ENCODE peak calls at places on chromosome 17, in eight cellular contexts. P is heart right ventricle, J is HFF-Myc, H is suprapubic skin, N is cardiac fibroblast, G is foreskin fibroblast, C is RWPE1, K is B cell. S is an unnamed sample.

GRCh38 chr17:14784997-14785696 is 480.0 kb downstream of the PMP22 start:
- DNase-seq in P (no peak), J (no peak), H (no peak), N (no peak), G (no peak), C (no peak), K (no peak), S (no peak)

GRCh38 chr17:37026534-37026875 is 77.8 kb downstream of the AATF start:
- DNase-seq in P (no peak), J (no peak), H (no peak), N (no peak), G (no peak), C (no peak), K (no peak), S (no peak)

GRCh38 chr17:19766421-19767270 is 18.5 kb upstream of the ALDH3A1 start:
- DNase-seq in P (peak), J (no peak), H (no peak), N (peak), G (peak), C (peak), K (peak), S (peak)

GRCh38 chr17:67216544-67217320 is 28.3 kb downstream of the HELZ start:
- DNase-seq in P (no peak), J (no peak), H (no peak), N (no peak), G (no peak), C (no peak), K (no peak), S (no peak)

GRCh38 chr17:61048398-61049106 is 351.1 kb upstream of the TBX2 start:
- DNase-seq in P (no peak), J (no peak), H (no peak), N (no peak), G (peak), C (no peak), K (no peak), S (no peak)

GRCh38 chr17:68399638-68400403 is 57.5 kb downstream of the WIPI1 start:
- DNase-seq in P (no peak), J (no peak), H (no peak), N (peak), G (peak), C (no peak), K (no peak), S (no peak)

GRCh38 chr17:38605852-38606645 is at the start of gene SRCIN1:
- DNase-seq in P (no peak), J (no peak), H (no peak), N (no peak), G (peak), C (no peak), K (no peak), S (peak)

GRCh38 chr17:82390015-82390859 is 18.7 kb downstream of the UTS2R start:
- DNase-seq in P (no peak), J (no peak), H (no peak), N (no peak), G (no peak), C (no peak), K (no peak), S (no peak)

GRCh38 chr17:8159459-8160223 is 3.1 kb downstream of the VAMP2 start:
- DNase-seq in P (no peak), J (no peak), H (no peak), N (no peak), G (no peak), C (no peak), K (no peak), S (no peak)

GRCh38 chr17:73228748-73229236 is 32.9 kb downstream of the CPSF4L start:
- DNase-seq in P (peak), J (peak), H (peak), N (peak), G (peak), C (peak), K (no peak), S (peak)

GRCh38 chr17:47694818-47695663 is 1.1 kb downstream of the TBKBP1 start:
- DNase-seq in P (peak), J (no peak), H (no peak), N (peak), G (peak), C (no peak), K (peak), S (peak)

GRCh38 chr17:16419929-16420271 is 4.5 kb downstream of the TRPV2 start:
- DNase-seq in P (no peak), J (no peak), H (no peak), N (peak), G (peak), C (no peak), K (no peak), S (no peak)

GRCh38 chr17:81094744-81095607 is 60.0 kb downstream of the BAIAP2 start:
- DNase-seq in P (peak), J (peak), H (peak), N (peak), G (peak), C (peak), K (no peak), S (no peak)

GRCh38 chr17:40598928-40599627 is 33.8 kb upstream of the CCR7 start:
- DNase-seq in P (peak), J (no peak), H (no peak), N (peak), G (no peak), C (no peak), K (peak), S (peak)

GRCh38 chr17:19702231-19702641 is 14.1 kb downstream of the SLC47A2 start:
- DNase-seq in P (no peak), J (no peak), H (no peak), N (no peak), G (no peak), C (no peak), K (no peak), S (no peak)

GRCh38 chr17:50268632-50269287 is 5.5 kb upstream of the TMEM92 start:
- DNase-seq in P (no peak), J (no peak), H (no peak), N (peak), G (no peak), C (no peak), K (no peak), S (peak)

GRCh38 chr17:65496801-65497200 is 64.6 kb downstream of the AXIN2 start:
- DNase-seq in P (no peak), J (no peak), H (peak), N (no peak), G (no peak), C (no peak), K (no peak), S (no peak)
- TF ChIP-seq CTCF in P (no peak), J (no peak), H (no peak), N (no peak), G (no peak), C (no peak), K (no peak), S (no peak)

DNA sequence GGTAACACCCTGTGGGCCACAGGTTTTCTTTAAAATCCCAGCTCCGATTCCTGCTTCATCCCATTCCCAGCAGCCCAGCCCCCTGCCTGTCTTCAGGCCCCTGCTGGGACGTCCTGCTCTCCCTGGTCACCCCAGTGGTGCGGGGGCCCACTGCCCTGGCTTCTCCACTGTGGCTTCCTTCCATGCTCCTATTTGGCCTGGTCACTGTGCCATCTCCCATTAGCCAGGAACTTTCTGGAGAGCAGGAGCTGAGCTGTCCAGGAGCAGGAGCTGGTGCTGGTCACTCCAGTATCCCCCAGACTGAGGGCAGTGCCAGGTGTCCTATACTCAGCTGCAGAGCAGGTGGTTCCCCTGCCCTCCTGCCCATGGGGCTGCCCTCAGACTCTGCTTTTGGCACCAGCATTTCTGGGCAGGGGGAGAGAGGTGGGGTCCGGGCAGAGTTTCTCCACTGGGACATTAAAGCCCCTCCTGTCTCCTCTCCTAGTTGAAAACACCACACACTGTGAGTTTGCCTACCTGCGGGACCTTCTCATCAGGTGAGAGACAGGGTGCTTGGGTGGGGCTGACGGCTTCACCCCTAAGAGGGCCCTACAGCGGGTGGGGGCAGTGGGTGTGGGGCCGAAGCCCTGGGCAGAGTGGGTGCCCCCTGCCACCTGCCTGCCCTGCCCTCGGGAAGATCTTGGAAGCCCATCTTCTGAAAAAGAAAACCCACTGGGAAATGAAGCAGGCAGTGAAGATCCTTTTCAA is 356.2 kb downstream of the SEC14L1 start:
- DNase-seq in P (no peak), J (no peak), H (peak), N (no peak), G (no peak), C (no peak), K (peak), S (no peak)
- TF ChIP-seq CTCF in P (no peak), J (no peak), H (no peak), N (no peak), G (no peak), C (no peak), K (no peak), S (no peak)

GRCh38 chr17:6648181-6648580 is 3.2 kb downstream of the MED31 start:
- DNase-seq in P (no peak), J (no peak), H (no peak), N (peak), G (peak), C (no peak), K (no peak), S (no peak)
- TF ChIP-seq CTCF in P (no peak), J (peak), H (no peak), N (peak), G (peak), C (peak), K (no peak), S (peak)

DNA sequence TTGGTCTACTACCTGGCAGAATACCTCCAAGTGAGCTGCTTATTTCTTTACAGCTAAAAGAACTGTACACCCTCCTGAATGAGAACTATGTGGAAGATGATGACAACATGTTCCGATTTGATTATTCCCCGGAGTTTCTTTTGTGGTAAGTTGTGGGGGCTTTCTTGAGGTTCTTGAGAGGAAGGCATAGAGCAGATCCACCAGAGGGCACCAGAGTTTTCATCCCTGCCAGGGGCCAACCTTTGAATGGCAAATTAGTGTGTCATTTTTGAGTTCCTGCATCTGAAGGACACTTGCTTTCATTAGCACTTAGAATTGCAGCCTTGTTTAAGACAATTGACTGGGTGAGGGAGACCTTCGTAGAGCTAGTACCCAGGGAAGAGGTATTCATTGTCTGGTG is 35.0 kb downstream of the NMT1 start:
- DNase-seq in P (no peak), J (no peak), H (no peak), N (peak), G (peak), C (no peak), K (no peak), S (no peak)
- TF ChIP-seq CTCF in P (peak), J (peak), H (peak), N (peak), G (peak), C (peak), K (peak), S (no peak)

GRCh38 chr17:51319186-51319585 is 58.8 kb downstream of the UTP18 start:
- DNase-seq in P (no peak), J (no peak), H (no peak), N (no peak), G (no peak), C (no peak), K (no peak), S (no peak)

GRCh38 chr17:51325471-51325870 is 65.1 kb downstream of the UTP18 start:
- DNase-seq in P (no peak), J (no peak), H (no peak), N (no peak), G (no peak), C (no peak), K (no peak), S (no peak)

DNA sequence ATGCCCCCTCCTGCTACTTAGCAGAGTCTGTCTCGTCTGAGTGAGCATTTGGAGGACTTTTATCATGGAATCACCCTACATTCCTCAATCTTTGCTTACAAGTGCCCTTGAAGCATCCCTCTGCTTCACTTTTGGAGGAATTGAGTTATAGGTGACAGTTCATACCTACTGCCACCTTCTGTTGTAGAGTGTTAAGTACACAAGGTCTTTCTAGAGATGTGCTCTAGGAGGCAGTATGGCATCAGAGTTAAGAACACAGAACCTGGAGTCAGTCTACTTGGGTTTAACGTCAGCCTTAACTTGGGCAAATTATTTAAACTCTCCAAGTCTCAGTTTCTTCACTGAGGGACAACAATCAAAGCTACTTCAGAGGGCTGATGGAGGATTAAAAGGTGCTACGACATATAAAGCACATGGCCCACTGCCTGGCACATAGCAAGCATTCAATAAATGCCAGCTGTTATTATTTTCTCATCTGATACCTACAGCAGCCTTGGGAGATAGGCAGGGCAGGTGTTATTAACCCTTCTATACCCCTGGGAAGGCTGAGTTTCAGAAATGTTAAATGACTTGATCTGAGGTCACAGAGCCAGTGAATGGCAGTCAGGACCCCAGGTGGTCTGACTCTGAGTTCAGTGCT is 62.2 kb downstream of the UTP18 start:
- DNase-seq in P (no peak), J (no peak), H (no peak), N (peak), G (no peak), C (no peak), K (no peak), S (peak)
- TF ChIP-seq CTCF in P (no peak), J (peak), H (no peak), N (peak), G (peak), C (no peak), K (peak), S (peak)

S was measured in GM13976.